ENCODE peak calls at places on chromosome 11, in five cellular contexts. N is germinal center; G is left kidney; M is prostate gland; B is stimulated activated CD4-positive, alpha-beta T cell treated with anti-CD3 and anti-CD28 coated beads, Interleukin-1b, Interleukin-23, amount 100 ng/mL, for 48 hours. P is an unnamed sample.

GRCh38 chr11:72634016-72634415 is 40.2 kb downstream of the PDE2A start:
- DNase-seq in B (no peak), N (no peak), G (no peak), M (no peak), P (no peak)

GRCh38 chr11:120061761-120062560 is 76.0 kb downstream of the TRIM29 start:
- DNase-seq in M (peak; percentile 39), B (no peak), N (no peak), G (peak; percentile 93), P (no peak)

GRCh38 chr11:95827661-95828060 is 37.4 kb downstream of the CEP57 start:
- DNase-seq in N (no peak), B (no peak), G (no peak), M (no peak), P (no peak)

GRCh38 chr11:64763804-64764611 is 4.2 kb upstream of the PYGM start:
- DNase-seq in G (peak; percentile 62), M (no peak), N (no peak), B (no peak), P (no peak)

GRCh38 chr11:69212121-69213110 is 56.7 kb downstream of the SMIM38 start:
- DNase-seq in M (no peak), B (no peak), G (peak; percentile 70), N (no peak), P (no peak)

GRCh38 chr11:15972838-15973237 is 383.5 kb downstream of the SOX6 start:
- DNase-seq in B (no peak), N (no peak), G (peak; percentile 33), M (no peak), P (no peak)

GRCh38 chr11:70610561-70610960 is 212.2 kb downstream of the CTTN start:
- DNase-seq in M (no peak), B (no peak), G (no peak), N (no peak), P (no peak)

GRCh38 chr11:78417888-78418583 is 416 bp upstream of the GAB2 start:
- DNase-seq in N (peak; percentile 86), G (peak; percentile 95), M (peak; percentile 67), B (peak; percentile 67), P (peak; percentile 71)

GRCh38 chr11:64898541-64898940 is 18.5 kb downstream of the ATG2A start:
- DNase-seq in B (no peak), G (no peak), N (no peak), M (no peak), P (no peak)

GRCh38 chr11:112173152-112173551 is 2.2 kb upstream of the BCO2 start:
- DNase-seq in G (no peak), M (no peak), N (no peak), B (no peak), P (no peak)

GRCh38 chr11:12430351-12430750 is 53.0 kb downstream of the PARVA start:
- DNase-seq in N (no peak), G (no peak), B (no peak), M (no peak), P (no peak)

GRCh38 chr11:110003426-110003825 is 89.8 kb upstream of the ZC3H12C start:
- DNase-seq in G (no peak), B (no peak), M (no peak), N (no peak), P (no peak)

GRCh38 chr11:103806130-103806900 is 230.1 kb upstream of the DDI1 start:
- DNase-seq in G (no peak), B (no peak), M (no peak), N (no peak), P (no peak)

GRCh38 chr11:104992781-104993180 is 24.4 kb upstream of the CASP4 start:
- DNase-seq in G (no peak), M (no peak), B (no peak), N (no peak), P (no peak)

GRCh38 chr11:117878314-117878938 is 2.0 kb upstream of the FXYD6 start:
- DNase-seq in M (no peak), G (no peak), N (no peak), B (no peak), P (no peak)

GRCh38 chr11:345179-345578 is 24.1 kb upstream of the B4GALNT4 start:
- DNase-seq in N (no peak), M (no peak), G (no peak), B (no peak), P (no peak)

GRCh38 chr11:48116843-48117242 is 99.8 kb upstream of the OR4B1 start:
- DNase-seq in N (no peak), B (no peak), G (no peak), M (no peak), P (no peak)

GRCh38 chr11:74717211-74717997 is 13.8 kb downstream of the CHRDL2 start:
- DNase-seq in N (no peak), M (no peak), B (no peak), G (no peak), P (no peak)

GRCh38 chr11:1087279-1087960 is 12.7 kb downstream of the MUC2 start:
- DNase-seq in N (no peak), G (no peak), B (no peak), M (no peak), P (no peak)

GRCh38 chr11:104609297-104609696 is 289.0 kb downstream of the CASP12 start:
- DNase-seq in G (peak; percentile 71), B (peak; percentile 14), N (peak; percentile 25), M (peak; percentile 4), P (no peak)

GRCh38 chr11:102733232-102733875 is 8.6 kb upstream of the MMP8 start:
- DNase-seq in M (peak; percentile 30), G (peak; percentile 42), N (peak; percentile 45), B (peak; percentile 57), P (peak; percentile 47)

GRCh38 chr11:112582366-112582765 is 321.7 kb upstream of the PLET1 start:
- DNase-seq in M (no peak), G (no peak), B (no peak), N (no peak), P (no peak)

GRCh38 chr11:60859616-60860250 is 4.0 kb upstream of the PTGDR2 start:
- DNase-seq in N (no peak), B (no peak), G (no peak), M (no peak), P (no peak)

GRCh38 chr11:46210133-46210636 is 67.3 kb upstream of the CREB3L1 start:
- DNase-seq in G (no peak), B (no peak), N (no peak), M (no peak), P (no peak)

GRCh38 chr11:83006877-83007330 is 64.8 kb downstream of the RAB30 start:
- DNase-seq in B (peak; percentile 40), N (no peak), G (no peak), M (peak; percentile 59), P (no peak)

GRCh38 chr11:30128269-30128932 is 102.4 kb upstream of the FSHB start:
- DNase-seq in N (peak; percentile 13), M (peak; percentile 11), G (peak; percentile 36), B (no peak), P (no peak)

GRCh38 chr11:125429174-125429707 is 66.8 kb downstream of the FEZ1 start:
- DNase-seq in B (peak; percentile 53), M (peak; percentile 22), N (peak; percentile 71), G (peak; percentile 92), P (peak; percentile 21)

GRCh38 chr11:122322369-122322768 is 206.4 kb upstream of the BLID start:
- DNase-seq in B (no peak), M (no peak), N (no peak), G (no peak), P (no peak)

GRCh38 chr11:95230054-95231034 is 658 bp downstream of the SESN3 start:
- DNase-seq in N (peak; percentile 19), M (peak; percentile 14), G (peak; percentile 86), B (peak; percentile 18), P (no peak)

GRCh38 chr11:11583801-11584445 is 37.9 kb downstream of the GALNT18 start:
- DNase-seq in G (no peak), M (no peak), N (no peak), B (no peak), P (no peak)